ENCODE peak calls at places on chromosomes 4 and X, in ten cellular contexts. Q is left ventricle myocardium inferior; U is stimulated activated CD8-positive, alpha-beta memory T cell treated with anti-CD3 and anti-CD28 coated beads, Interleukin-7, amount 100 ng/mL, for 24 hours; W is H4; I is pancreas; N is T follicular helper cell; T is fibroblast of the conjunctiva; J is neural crest cell; X is AG08396; S is NCI-H2171 treated with DMSO at 0.1 percent for 48 hours. H is an unnamed sample.

GRCh38 chrX:54808109-54808604 is 612 bp downstream of the MAGED2 start:
- DNase-seq in Q (peak), U (no peak), W (peak), I (peak), N (peak), T (no peak), J (peak), X (peak), S (peak), H (peak)

GRCh38 chr4:106062452-106062875 is 167.2 kb downstream of the NPNT start:
- DNase-seq in Q (no peak), U (no peak), W (peak), I (no peak), N (no peak), T (peak), J (no peak), X (peak), S (no peak), H (no peak)

GRCh38 chr4:152586668-152587067 is 50.8 kb upstream of the FBXW7 start:
- DNase-seq in Q (no peak), U (no peak), W (no peak), I (no peak), N (no peak), T (no peak), J (no peak), X (no peak), S (no peak), H (no peak)

GRCh38 chr4:74205046-74205445 is 47.1 kb downstream of the MTHFD2L start:
- DNase-seq in Q (no peak), U (no peak), W (no peak), I (no peak), N (no peak), T (no peak), J (no peak), X (no peak), S (no peak), H (no peak)

GRCh38 chr4:128660361-128660964 is 149.0 kb upstream of the JADE1 start:
- DNase-seq in Q (no peak), U (no peak), W (no peak), I (no peak), N (no peak), T (peak), J (no peak), X (peak), S (no peak), H (no peak)

GRCh38 chr4:129014566-129015509 is 78.5 kb downstream of the SCLT1 start:
- DNase-seq in Q (no peak), U (no peak), W (no peak), I (no peak), N (no peak), T (no peak), J (no peak), X (no peak), S (no peak), H (no peak)

GRCh38 chr4:41594439-41594838 is 56.5 kb downstream of the LIMCH1 start:
- DNase-seq in Q (peak), U (no peak), W (no peak), I (no peak), N (no peak), T (no peak), J (no peak), X (no peak), S (no peak), H (peak)

GRCh38 chr4:184808719-184809062 is 17.1 kb downstream of the ACSL1 start:
- DNase-seq in Q (no peak), U (no peak), W (no peak), I (no peak), N (no peak), T (no peak), J (no peak), X (no peak), S (no peak), H (no peak)

GRCh38 chrX:148609766-148610698 is 109.6 kb downstream of the AFF2 start:
- DNase-seq in Q (no peak), U (no peak), W (peak), I (no peak), N (no peak), T (no peak), J (no peak), X (no peak), S (no peak), H (no peak)

GRCh38 chr4:186845137-186845842 is 121.6 kb upstream of the FAT1 start:
- DNase-seq in Q (no peak), U (no peak), W (peak), I (no peak), N (no peak), T (no peak), J (no peak), X (peak), S (no peak), H (peak)

GRCh38 chr4:185839204-185839712 is 27.3 kb upstream of the SORBS2 start:
- DNase-seq in Q (peak), U (no peak), W (peak), I (no peak), N (no peak), T (peak), J (peak), X (peak), S (no peak), H (peak)

GRCh38 chr4:168748807-168749206 is 252.0 kb downstream of the PALLD start:
- DNase-seq in Q (no peak), U (no peak), W (no peak), I (no peak), N (no peak), T (no peak), J (no peak), X (no peak), S (no peak), H (no peak)

GRCh38 chrX:153410328-153410727 is 944 bp upstream of the ZFP92 start:
- DNase-seq in Q (no peak), U (no peak), W (no peak), I (no peak), N (no peak), T (no peak), J (no peak), X (no peak), S (no peak), H (no peak)

GRCh38 chr4:139728840-139729239 is 63.2 kb downstream of the MGST2 start:
- DNase-seq in Q (no peak), U (no peak), W (no peak), I (peak), N (no peak), T (no peak), J (no peak), X (no peak), S (peak), H (no peak)

GRCh38 chr4:165541773-165542459 is 163.1 kb downstream of the CPE start:
- DNase-seq in Q (no peak), U (no peak), W (no peak), I (no peak), N (no peak), T (no peak), J (no peak), X (no peak), S (peak), H (no peak)

GRCh38 chrX:1481636-1482529 is 29.2 kb upstream of the ASMTL start:
- DNase-seq in Q (peak), U (no peak), W (peak), I (peak), N (peak), T (peak), J (peak), X (peak), S (no peak), H (no peak)

GRCh38 chrX:24241822-24242648 is 71.8 kb downstream of the SUPT20HL2 start:
- DNase-seq in Q (no peak), U (no peak), W (peak), I (peak), N (no peak), T (no peak), J (no peak), X (peak), S (peak), H (no peak)

GRCh38 chr4:1763550-1764080 is 29.5 kb upstream of the FGFR3 start:
- DNase-seq in Q (no peak), U (no peak), W (peak), I (no peak), N (no peak), T (peak), J (no peak), X (peak), S (no peak), H (peak)

GRCh38 chr4:169312690-169313422 is 42.1 kb upstream of the SH3RF1 start:
- DNase-seq in Q (no peak), U (no peak), W (no peak), I (no peak), N (no peak), T (no peak), J (no peak), X (no peak), S (no peak), H (no peak)

GRCh38 chrX:22171287-22172060 is 101.2 kb upstream of the CBLL2 start:
- DNase-seq in Q (no peak), U (no peak), W (no peak), I (no peak), N (no peak), T (no peak), J (no peak), X (no peak), S (peak), H (no peak)

GRCh38 chr4:113603926-113604325 is 157.6 kb downstream of the CAMK2D start:
- DNase-seq in Q (no peak), U (no peak), W (no peak), I (no peak), N (no peak), T (no peak), J (no peak), X (no peak), S (no peak), H (no peak)

GRCh38 chrX:74551934-74552333 is 62.5 kb downstream of the RLIM start:
- DNase-seq in Q (no peak), U (no peak), W (no peak), I (no peak), N (no peak), T (no peak), J (no peak), X (no peak), S (no peak), H (no peak)

GRCh38 chrX:79482686-79483085 is 115.6 kb upstream of the ITM2A start:
- DNase-seq in Q (no peak), U (no peak), W (no peak), I (no peak), N (no peak), T (no peak), J (no peak), X (no peak), S (no peak), H (no peak)

GRCh38 chr4:55947912-55948725 is 626 bp upstream of the CEP135 start:
- DNase-seq in Q (no peak), U (no peak), W (peak), I (no peak), N (peak), T (peak), J (peak), X (peak), S (no peak), H (no peak)

GRCh38 chrX:96183843-96184242 is 500.8 kb upstream of the DIAPH2 start:
- DNase-seq in Q (no peak), U (no peak), W (peak), I (no peak), N (no peak), T (no peak), J (no peak), X (peak), S (no peak), H (no peak)

GRCh38 chr4:139167774-139168444 is 9.1 kb downstream of the ELF2 start:
- DNase-seq in Q (no peak), U (no peak), W (peak), I (no peak), N (no peak), T (no peak), J (no peak), X (peak), S (no peak), H (no peak)

GRCh38 chr4:132059227-132059626 is 1089.9 kb upstream of the PCDH10 start:
- DNase-seq in Q (no peak), U (no peak), W (no peak), I (no peak), N (no peak), T (no peak), J (no peak), X (no peak), S (no peak), H (no peak)

GRCh38 chr4:83582289-83582756 is 46.4 kb downstream of the GPAT3 start:
- DNase-seq in Q (no peak), U (no peak), W (peak), I (peak), N (no peak), T (peak), J (no peak), X (peak), S (peak), H (peak)

GRCh38 chr4:76610751-76611150 is 175.7 kb downstream of the SHROOM3 start:
- DNase-seq in Q (no peak), U (no peak), W (no peak), I (no peak), N (no peak), T (no peak), J (no peak), X (no peak), S (no peak), H (no peak)

GRCh38 chr4:184166736-184167135 is 50.9 kb downstream of the ENPP6 start:
- DNase-seq in Q (no peak), U (no peak), W (no peak), I (no peak), N (no peak), T (no peak), J (no peak), X (no peak), S (no peak), H (no peak)

GRCh38 chr4:53313510-53313909 is 52.4 kb downstream of the SCFD2 start:
- DNase-seq in Q (no peak), U (no peak), W (peak), I (no peak), N (no peak), T (peak), J (peak), X (no peak), S (no peak), H (no peak)

GRCh38 chr4:15649914-15650545 is 5.1 kb downstream of the FBXL5 start:
- DNase-seq in Q (no peak), U (peak), W (peak), I (peak), N (peak), T (no peak), J (peak), X (peak), S (peak), H (peak)

GRCh38 chr4:18366762-18367358 is 345.3 kb upstream of the LCORL start:
- DNase-seq in Q (no peak), U (no peak), W (peak), I (no peak), N (no peak), T (peak), J (no peak), X (no peak), S (peak), H (no peak)

GRCh38 chr4:54657556-54658313 is at the start of gene KIT:
- DNase-seq in Q (peak), U (no peak), W (no peak), I (no peak), N (no peak), T (no peak), J (peak), X (peak), S (peak), H (peak)

GRCh38 chr4:7638984-7639789 is 204.5 kb upstream of the PSAPL1 start:
- DNase-seq in Q (no peak), U (no peak), W (no peak), I (no peak), N (no peak), T (no peak), J (no peak), X (no peak), S (no peak), H (no peak)

GRCh38 chrX:13283512-13283911 is 36.3 kb downstream of the ATXN3L start:
- DNase-seq in Q (no peak), U (no peak), W (no peak), I (no peak), N (no peak), T (no peak), J (no peak), X (no peak), S (no peak), H (no peak)

GRCh38 chr4:839675-840443 is 13.9 kb upstream of the CPLX1 start:
- DNase-seq in Q (no peak), U (no peak), W (no peak), I (no peak), N (no peak), T (no peak), J (no peak), X (no peak), S (no peak), H (no peak)

H was measured in ovary.